ENCODE peak calls at places on chromosomes 3 and 15, in ten cellular contexts. One of them, this sample, is unnamed.
A peak's percentile ranks its signal among the peaks of the same experiment; 100 is the strongest.

GRCh38 chr3:160368804-160369203 is 30.2 kb downstream of the IFT80 start:
- DNase-seq in HTR-8/SVneo: no peak
- DNase-seq in NCI-H2171 treated with DMSO at 0.1 percent for 48 hours: no peak
- DNase-seq in T-cell: no peak
- DNase-seq in activated naive CD8-positive, alpha-beta T cell treated with anti-CD3 and anti-CD28 coated beads, Interleukin-2, amount 50 U/mL, for 24 hours: no peak
- DNase-seq in upper lobe of right lung: no peak
- DNase-seq in left cardiac atrium: no peak
- DNase-seq in uterus: no peak
- DNase-seq in lower lobe of right lung: no peak
- DNase-seq in cerebellar cortex: no peak
- DNase-seq in this sample: no peak

GRCh38 chr3:130609166-130609574 is 92.2 kb downstream of the COL6A6 start:
- DNase-seq in HTR-8/SVneo: no peak
- DNase-seq in NCI-H2171 treated with DMSO at 0.1 percent for 48 hours: no peak
- DNase-seq in T-cell: no peak
- DNase-seq in activated naive CD8-positive, alpha-beta T cell treated with anti-CD3 and anti-CD28 coated beads, Interleukin-2, amount 50 U/mL, for 24 hours: no peak
- DNase-seq in upper lobe of right lung: no peak
- DNase-seq in left cardiac atrium: peak; percentile 58
- DNase-seq in uterus: peak; percentile 30
- DNase-seq in lower lobe of right lung: no peak
- DNase-seq in cerebellar cortex: no peak
- DNase-seq in this sample: no peak

GRCh38 chr3:60076307-60076706 is 1026.5 kb upstream of the CFAP20DC start:
- DNase-seq in HTR-8/SVneo: no peak
- DNase-seq in NCI-H2171 treated with DMSO at 0.1 percent for 48 hours: no peak
- DNase-seq in T-cell: no peak
- DNase-seq in activated naive CD8-positive, alpha-beta T cell treated with anti-CD3 and anti-CD28 coated beads, Interleukin-2, amount 50 U/mL, for 24 hours: no peak
- DNase-seq in upper lobe of right lung: no peak
- DNase-seq in left cardiac atrium: no peak
- DNase-seq in uterus: no peak
- DNase-seq in lower lobe of right lung: no peak
- DNase-seq in cerebellar cortex: no peak
- DNase-seq in this sample: no peak

GRCh38 chr3:48680811-48681540 is 4.7 kb downstream of the NCKIPSD start:
- DNase-seq in HTR-8/SVneo: no peak
- DNase-seq in NCI-H2171 treated with DMSO at 0.1 percent for 48 hours: no peak
- DNase-seq in T-cell: no peak
- DNase-seq in activated naive CD8-positive, alpha-beta T cell treated with anti-CD3 and anti-CD28 coated beads, Interleukin-2, amount 50 U/mL, for 24 hours: no peak
- DNase-seq in upper lobe of right lung: no peak
- DNase-seq in left cardiac atrium: no peak
- DNase-seq in uterus: no peak
- DNase-seq in lower lobe of right lung: no peak
- DNase-seq in cerebellar cortex: no peak
- DNase-seq in this sample: no peak

GRCh38 chr3:87350367-87351199 is 74.2 kb upstream of the POU1F1 start:
- DNase-seq in HTR-8/SVneo: peak; percentile 39
- DNase-seq in NCI-H2171 treated with DMSO at 0.1 percent for 48 hours: peak; percentile 60
- DNase-seq in T-cell: no peak
- DNase-seq in activated naive CD8-positive, alpha-beta T cell treated with anti-CD3 and anti-CD28 coated beads, Interleukin-2, amount 50 U/mL, for 24 hours: no peak
- DNase-seq in upper lobe of right lung: no peak
- DNase-seq in left cardiac atrium: no peak
- DNase-seq in uterus: no peak
- DNase-seq in lower lobe of right lung: no peak
- DNase-seq in cerebellar cortex: peak; percentile 69
- DNase-seq in this sample: peak; percentile 28

GRCh38 chr3:46565113-46565490 is 1.0 kb downstream of the LRRC2 start:
- DNase-seq in HTR-8/SVneo: no peak
- DNase-seq in NCI-H2171 treated with DMSO at 0.1 percent for 48 hours: no peak
- DNase-seq in T-cell: no peak
- DNase-seq in activated naive CD8-positive, alpha-beta T cell treated with anti-CD3 and anti-CD28 coated beads, Interleukin-2, amount 50 U/mL, for 24 hours: no peak
- DNase-seq in upper lobe of right lung: no peak
- DNase-seq in left cardiac atrium: no peak
- DNase-seq in uterus: no peak
- DNase-seq in lower lobe of right lung: no peak
- DNase-seq in cerebellar cortex: no peak
- DNase-seq in this sample: no peak

GRCh38 chr3:10508619-10509260 is 3.4 kb upstream of the ATP2B2 start:
- DNase-seq in HTR-8/SVneo: no peak
- DNase-seq in NCI-H2171 treated with DMSO at 0.1 percent for 48 hours: no peak
- DNase-seq in T-cell: no peak
- DNase-seq in activated naive CD8-positive, alpha-beta T cell treated with anti-CD3 and anti-CD28 coated beads, Interleukin-2, amount 50 U/mL, for 24 hours: no peak
- DNase-seq in upper lobe of right lung: no peak
- DNase-seq in left cardiac atrium: no peak
- DNase-seq in uterus: no peak
- DNase-seq in lower lobe of right lung: no peak
- DNase-seq in cerebellar cortex: no peak
- DNase-seq in this sample: no peak

GRCh38 chr3:150520408-150520807 is 25.9 kb downstream of the SERP1 start:
- DNase-seq in HTR-8/SVneo: no peak
- DNase-seq in NCI-H2171 treated with DMSO at 0.1 percent for 48 hours: no peak
- DNase-seq in T-cell: no peak
- DNase-seq in activated naive CD8-positive, alpha-beta T cell treated with anti-CD3 and anti-CD28 coated beads, Interleukin-2, amount 50 U/mL, for 24 hours: no peak
- DNase-seq in upper lobe of right lung: no peak
- DNase-seq in left cardiac atrium: no peak
- DNase-seq in uterus: no peak
- DNase-seq in lower lobe of right lung: no peak
- DNase-seq in cerebellar cortex: no peak
- DNase-seq in this sample: no peak

GRCh38 chr3:197368821-197369220 is 70.4 kb upstream of the DLG1 start:
- DNase-seq in HTR-8/SVneo: no peak
- DNase-seq in NCI-H2171 treated with DMSO at 0.1 percent for 48 hours: no peak
- DNase-seq in T-cell: no peak
- DNase-seq in activated naive CD8-positive, alpha-beta T cell treated with anti-CD3 and anti-CD28 coated beads, Interleukin-2, amount 50 U/mL, for 24 hours: no peak
- DNase-seq in upper lobe of right lung: no peak
- DNase-seq in left cardiac atrium: no peak
- DNase-seq in uterus: no peak
- DNase-seq in lower lobe of right lung: no peak
- DNase-seq in cerebellar cortex: no peak
- DNase-seq in this sample: no peak

GRCh38 chr3:155079795-155080546 is at the start of gene MME:
- DNase-seq in HTR-8/SVneo: peak; percentile 66
- DNase-seq in NCI-H2171 treated with DMSO at 0.1 percent for 48 hours: no peak
- DNase-seq in T-cell: no peak
- DNase-seq in activated naive CD8-positive, alpha-beta T cell treated with anti-CD3 and anti-CD28 coated beads, Interleukin-2, amount 50 U/mL, for 24 hours: no peak
- DNase-seq in upper lobe of right lung: peak; percentile 77
- DNase-seq in left cardiac atrium: no peak
- DNase-seq in uterus: no peak
- DNase-seq in lower lobe of right lung: peak; percentile 69
- DNase-seq in cerebellar cortex: peak; percentile 75
- DNase-seq in this sample: peak; percentile 81

GRCh38 chr3:72031581-72031980 is 246.6 kb upstream of the PROK2 start:
- DNase-seq in HTR-8/SVneo: peak; percentile 19
- DNase-seq in NCI-H2171 treated with DMSO at 0.1 percent for 48 hours: no peak
- DNase-seq in T-cell: no peak
- DNase-seq in activated naive CD8-positive, alpha-beta T cell treated with anti-CD3 and anti-CD28 coated beads, Interleukin-2, amount 50 U/mL, for 24 hours: no peak
- DNase-seq in upper lobe of right lung: no peak
- DNase-seq in left cardiac atrium: no peak
- DNase-seq in uterus: no peak
- DNase-seq in lower lobe of right lung: peak; percentile 51
- DNase-seq in cerebellar cortex: no peak
- DNase-seq in this sample: no peak

GRCh38 chr15:86813892-86814291 is 734.2 kb downstream of the AGBL1 start:
- DNase-seq in HTR-8/SVneo: no peak
- DNase-seq in NCI-H2171 treated with DMSO at 0.1 percent for 48 hours: no peak
- DNase-seq in T-cell: no peak
- DNase-seq in activated naive CD8-positive, alpha-beta T cell treated with anti-CD3 and anti-CD28 coated beads, Interleukin-2, amount 50 U/mL, for 24 hours: no peak
- DNase-seq in upper lobe of right lung: no peak
- DNase-seq in left cardiac atrium: no peak
- DNase-seq in uterus: no peak
- DNase-seq in lower lobe of right lung: no peak
- DNase-seq in cerebellar cortex: no peak
- DNase-seq in this sample: no peak

GRCh38 chr3:164458986-164459385 is 619.3 kb downstream of the SI start:
- DNase-seq in HTR-8/SVneo: no peak
- DNase-seq in NCI-H2171 treated with DMSO at 0.1 percent for 48 hours: peak; percentile 15
- DNase-seq in T-cell: no peak
- DNase-seq in activated naive CD8-positive, alpha-beta T cell treated with anti-CD3 and anti-CD28 coated beads, Interleukin-2, amount 50 U/mL, for 24 hours: no peak
- DNase-seq in upper lobe of right lung: no peak
- DNase-seq in left cardiac atrium: no peak
- DNase-seq in uterus: no peak
- DNase-seq in lower lobe of right lung: no peak
- DNase-seq in cerebellar cortex: no peak
- DNase-seq in this sample: no peak

GRCh38 chr3:109985942-109986555 is 648.7 kb upstream of the DPPA4 start:
- DNase-seq in HTR-8/SVneo: no peak
- DNase-seq in NCI-H2171 treated with DMSO at 0.1 percent for 48 hours: no peak
- DNase-seq in T-cell: no peak
- DNase-seq in activated naive CD8-positive, alpha-beta T cell treated with anti-CD3 and anti-CD28 coated beads, Interleukin-2, amount 50 U/mL, for 24 hours: no peak
- DNase-seq in upper lobe of right lung: no peak
- DNase-seq in left cardiac atrium: no peak
- DNase-seq in uterus: no peak
- DNase-seq in lower lobe of right lung: no peak
- DNase-seq in cerebellar cortex: no peak
- DNase-seq in this sample: no peak

This sample was measured in HAP-1.